ENCODE peak calls at places on chromosomes 5 and 9, in eight cellular contexts. L is GM23248; M is CD8-positive, alpha-beta memory T cell; E is adrenal gland; O is H1; D is tibial artery; Q is left ventricle myocardium inferior; F is small intestine. P is an unnamed sample.

GRCh38 chr5:61018102-61018501 is 73.1 kb downstream of the NDUFAF2 start:
- DNase-seq in L (peak), M (no peak), E (no peak), O (no peak), D (no peak), Q (no peak), F (no peak), P (no peak)

GRCh38 chr9:117097761-117098160 is 317.1 kb downstream of the ASTN2 start:
- DNase-seq in L (no peak), M (no peak), E (no peak), O (no peak), D (no peak), Q (no peak), F (no peak), P (no peak)

GRCh38 chr9:34451545-34451944 is 6.8 kb downstream of the FAM219A start:
- DNase-seq in L (peak), M (no peak), E (peak), O (no peak), D (no peak), Q (no peak), F (no peak), P (peak)

GRCh38 chr9:87081523-87081922 is 134.2 kb upstream of the GAS1 start:
- DNase-seq in L (no peak), M (no peak), E (no peak), O (no peak), D (no peak), Q (no peak), F (no peak), P (no peak)

GRCh38 chr5:16679863-16680262 is 63.1 kb upstream of the RETREG1 start:
- DNase-seq in L (no peak), M (no peak), E (no peak), O (no peak), D (no peak), Q (no peak), F (no peak), P (no peak)

GRCh38 chr5:1720396-1721110 is 79.1 kb downstream of the MRPL36 start:
- DNase-seq in L (no peak), M (no peak), E (no peak), O (no peak), D (peak), Q (no peak), F (no peak), P (no peak)

GRCh38 chr5:151742870-151743294 is 15.5 kb downstream of the ATOX1 start:
- DNase-seq in L (peak), M (no peak), E (peak), O (no peak), D (no peak), Q (peak), F (peak), P (no peak)

GRCh38 chr9:137506274-137506673 is 43.9 kb downstream of the PNPLA7 start:
- DNase-seq in L (no peak), M (no peak), E (no peak), O (no peak), D (no peak), Q (no peak), F (no peak), P (no peak)

GRCh38 chr9:34985311-34985899 is 4.1 kb upstream of the DNAJB5 start:
- DNase-seq in L (peak), M (peak), E (peak), O (no peak), D (peak), Q (peak), F (peak), P (no peak)

GRCh38 chr5:5276471-5276870 is 136.3 kb downstream of the ADAMTS16 start:
- DNase-seq in L (no peak), M (no peak), E (no peak), O (no peak), D (no peak), Q (no peak), F (no peak), P (no peak)

GRCh38 chr5:55620009-55620770 is 85.4 kb upstream of the PLPP1 start:
- DNase-seq in L (no peak), M (no peak), E (no peak), O (no peak), D (no peak), Q (no peak), F (no peak), P (no peak)

GRCh38 chr9:82781965-82782392 is 281.0 kb downstream of the RASEF start:
- DNase-seq in L (no peak), M (no peak), E (no peak), O (no peak), D (no peak), Q (no peak), F (peak), P (no peak)

GRCh38 chr5:180532268-180532667 is 38.1 kb downstream of the CNOT6 start:
- DNase-seq in L (no peak), M (no peak), E (no peak), O (no peak), D (no peak), Q (no peak), F (no peak), P (no peak)

GRCh38 chr9:93968451-93969327 is 13.5 kb upstream of the BARX1 start:
- DNase-seq in L (no peak), M (no peak), E (peak), O (no peak), D (no peak), Q (no peak), F (no peak), P (no peak)

GRCh38 chr5:143694357-143694756 is 117.6 kb upstream of the HMHB1 start:
- DNase-seq in L (no peak), M (peak), E (no peak), O (no peak), D (no peak), Q (no peak), F (no peak), P (no peak)

GRCh38 chr5:16901038-16901644 is 34.9 kb downstream of the MYO10 start:
- DNase-seq in L (no peak), M (no peak), E (no peak), O (peak), D (no peak), Q (no peak), F (peak), P (no peak)

GRCh38 chr9:18543406-18543965 is 69.5 kb downstream of the ADAMTSL1 start:
- DNase-seq in L (peak), M (no peak), E (no peak), O (no peak), D (no peak), Q (no peak), F (no peak), P (no peak)

GRCh38 chr5:168302785-168303184 is 11.3 kb downstream of the WWC1 start:
- DNase-seq in L (peak), M (no peak), E (no peak), O (no peak), D (no peak), Q (no peak), F (no peak), P (no peak)

GRCh38 chr9:130896233-130897012 is at the start of gene QRFP:
- DNase-seq in L (no peak), M (no peak), E (no peak), O (no peak), D (no peak), Q (no peak), F (peak), P (no peak)

GRCh38 chr9:91421022-91421765 is 2.4 kb downstream of the NFIL3 start:
- DNase-seq in L (peak), M (no peak), E (no peak), O (no peak), D (no peak), Q (peak), F (no peak), P (no peak)

GRCh38 chr5:150488519-150489357 is 19.2 kb upstream of the NDST1 start:
- DNase-seq in L (peak), M (no peak), E (peak), O (no peak), D (peak), Q (peak), F (no peak), P (no peak)

GRCh38 chr9:133991211-133991921 is 758 bp downstream of the VAV2 start:
- DNase-seq in L (peak), M (no peak), E (no peak), O (no peak), D (no peak), Q (no peak), F (peak), P (no peak)
- H3K4me3 ChIP-seq in L (peak), M (no peak), E (peak), O (peak), D (peak), Q (peak), F (peak), P (peak)

GRCh38 chr9:135088348-135088978 is 995 bp downstream of the OLFM1 start:
- DNase-seq in L (no peak), M (no peak), E (no peak), O (no peak), D (no peak), Q (no peak), F (no peak), P (no peak)
- H3K4me3 ChIP-seq in L (peak), M (no peak), E (peak), O (peak), D (peak), Q (peak), F (no peak), P (no peak)

GRCh38 chr5:176528761-176529115 is 8.5 kb downstream of the RNF44 start:
- DNase-seq in L (no peak), M (peak), E (no peak), O (no peak), D (no peak), Q (no peak), F (no peak), P (no peak)
- H3K4me3 ChIP-seq in L (no peak), M (no peak), E (no peak), O (no peak), D (no peak), Q (no peak), F (no peak), P (no peak)

DNA sequence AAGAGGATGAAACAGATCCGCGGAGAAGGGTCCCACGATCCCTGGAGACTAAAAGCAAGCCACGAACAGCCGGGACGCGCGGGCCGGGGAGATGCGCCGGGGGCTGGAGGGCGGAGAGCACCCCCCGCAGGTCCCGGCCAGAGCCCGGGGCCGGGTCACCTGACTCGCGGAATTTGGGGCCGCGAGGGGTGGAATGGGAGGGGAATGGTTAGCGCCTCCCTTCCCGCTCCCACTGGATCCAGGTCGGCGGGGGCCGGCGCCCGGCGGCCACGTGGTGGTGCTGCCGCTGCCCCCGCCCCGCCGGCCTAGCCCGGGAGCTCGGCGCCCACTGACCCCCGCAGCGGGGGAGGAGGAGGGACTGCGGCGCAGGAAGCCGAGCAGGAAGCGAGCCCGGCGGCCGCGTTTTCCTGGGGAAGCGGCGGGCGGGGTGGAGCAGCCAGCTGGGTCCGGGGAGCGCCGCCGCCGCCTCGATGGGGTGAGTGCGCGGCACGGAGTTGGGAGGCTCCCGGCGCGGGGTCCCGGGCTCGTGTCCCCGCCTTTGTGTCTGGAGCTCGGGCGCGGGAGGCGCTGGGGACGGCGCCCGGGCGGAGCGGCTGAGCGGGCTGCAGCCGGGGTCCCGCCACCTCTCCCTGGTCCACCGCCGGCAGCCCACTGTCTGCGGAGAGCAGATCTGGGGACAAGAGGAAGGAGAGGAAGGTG is at the start of gene RAI14:
- DNase-seq in L (peak), M (no peak), E (peak), O (peak), D (peak), Q (peak), F (peak), P (peak)
- H3K4me3 ChIP-seq in L (peak), M (peak), E (peak), O (peak), D (peak), Q (peak), F (peak), P (peak)

GRCh38 chr9:97695390-97695789 is 1.8 kb downstream of the XPA start:
- DNase-seq in L (no peak), M (no peak), E (no peak), O (no peak), D (no peak), Q (no peak), F (peak), P (no peak)
- H3K4me3 ChIP-seq in L (peak), M (peak), E (no peak), O (no peak), D (peak), Q (peak), F (peak), P (peak)

GRCh38 chr5:177363565-177363964 is 5.8 kb downstream of the RGS14 start:
- DNase-seq in L (no peak), M (no peak), E (no peak), O (no peak), D (no peak), Q (no peak), F (no peak), P (no peak)
- H3K4me3 ChIP-seq in L (peak), M (peak), E (peak), O (peak), D (peak), Q (peak), F (peak), P (peak)

GRCh38 chr5:108373426-108373825 is 8.5 kb downstream of the FBXL17 start:
- DNase-seq in L (no peak), M (no peak), E (no peak), O (no peak), D (no peak), Q (no peak), F (no peak), P (no peak)

GRCh38 chr5:108372369-108372768 is 9.5 kb downstream of the FBXL17 start:
- DNase-seq in L (no peak), M (no peak), E (no peak), O (no peak), D (no peak), Q (no peak), F (no peak), P (no peak)

GRCh38 chr5:108379722-108380530 is 2.0 kb downstream of the FBXL17 start:
- DNase-seq in L (peak), M (no peak), E (no peak), O (no peak), D (no peak), Q (no peak), F (peak), P (no peak)

GRCh38 chr5:108371263-108371662 is 10.6 kb downstream of the FBXL17 start:
- DNase-seq in L (no peak), M (no peak), E (no peak), O (no peak), D (no peak), Q (no peak), F (no peak), P (no peak)

GRCh38 chr5:108375768-108376167 is 6.1 kb downstream of the FBXL17 start:
- DNase-seq in L (no peak), M (no peak), E (no peak), O (no peak), D (no peak), Q (no peak), F (no peak), P (no peak)
- H3K4me3 ChIP-seq in L (no peak), M (no peak), E (no peak), O (no peak), D (no peak), Q (no peak), F (no peak), P (no peak)

GRCh38 chr5:96876292-96876850 is at the start of gene ERAP2:
- DNase-seq in L (peak), M (no peak), E (no peak), O (no peak), D (no peak), Q (no peak), F (peak), P (peak)
- H3K4me3 ChIP-seq in L (peak), M (peak), E (peak), O (no peak), D (peak), Q (peak), F (peak), P (peak)

GRCh38 chr5:90474235-90475107 is at the start of the genes MBLAC2 and POLR3G:
- DNase-seq in L (peak), M (peak), E (peak), O (peak), D (peak), Q (peak), F (peak), P (peak)
- H3K4me3 ChIP-seq in L (peak), M (peak), E (peak), O (peak), D (peak), Q (peak), F (peak), P (peak)